ENCODE peak calls at places on chromosome 20, in seven cellular contexts. M is SK-N-SH, E is GM12892, W is K562, L is HepG2, C is GM12878, F is H1. B is an unnamed sample.

GRCh38 chr20:51422912-51423667 is 119.4 kb downstream of the NFATC2 start:
- DNase-seq in M (no peak), E (no peak), W (no peak), L (no peak), C (no peak), F (no peak), B (no peak)

GRCh38 chr20:47346172-47346571 is 10.3 kb downstream of the ZMYND8 start:
- DNase-seq in M (no peak), E (no peak), W (no peak), L (no peak), C (no peak), F (no peak), B (no peak)

GRCh38 chr20:46350986-46351267 is 42.6 kb upstream of the CDH22 start:
- DNase-seq in M (no peak), E (no peak), W (no peak), L (no peak), C (no peak), F (no peak), B (no peak)

GRCh38 chr20:40639956-40640355 is 49.1 kb downstream of the MAFB start:
- DNase-seq in M (no peak), E (no peak), W (no peak), L (no peak), C (no peak), F (peak; percentile 26), B (no peak)

GRCh38 chr20:35077872-35078271 is 14.7 kb downstream of the TRPC4AP start:
- DNase-seq in M (no peak), E (no peak), W (no peak), L (no peak), C (no peak), F (no peak), B (no peak)

GRCh38 chr20:52246366-52246765 is 54.8 kb upstream of the ZFP64 start:
- DNase-seq in M (no peak), E (no peak), W (no peak), L (no peak), C (no peak), F (no peak), B (no peak)

GRCh38 chr20:33896509-33896908 is 85.4 kb downstream of the CHMP4B start:
- DNase-seq in M (no peak), E (no peak), W (no peak), L (no peak), C (no peak), F (no peak), B (no peak)

GRCh38 chr20:309841-310644 is 12.7 kb downstream of the ZCCHC3 start:
- DNase-seq in M (peak; percentile 97), E (peak; percentile 95), W (peak; percentile 62), L (peak; percentile 96), C (no peak), F (peak; percentile 98), B (peak; percentile 92)

GRCh38 chr20:53381568-53382262 is 211.9 kb downstream of the ZNF217 start:
- DNase-seq in M (no peak), E (no peak), W (no peak), L (no peak), C (no peak), F (no peak), B (no peak)

GRCh38 chr20:53660078-53660909 is 66.7 kb upstream of the ZNF217 start:
- DNase-seq in M (no peak), E (no peak), W (no peak), L (no peak), C (no peak), F (peak; percentile 53), B (no peak)

GRCh38 chr20:47272893-47273590 is 83.5 kb downstream of the ZMYND8 start:
- DNase-seq in M (peak; percentile 73), E (no peak), W (peak; percentile 54), L (peak; percentile 78), C (peak; percentile 46), F (peak; percentile 57), B (no peak)

GRCh38 chr20:16175322-16175721 is 397.9 kb downstream of the KIF16B start:
- DNase-seq in M (no peak), E (no peak), W (no peak), L (no peak), C (peak; percentile 17), F (no peak), B (no peak)

GRCh38 chr20:46040902-46041535 is 12.0 kb downstream of the SLC12A5 start:
- DNase-seq in M (no peak), E (no peak), W (peak; percentile 79), L (peak; percentile 47), C (no peak), F (peak; percentile 93), B (no peak)

GRCh38 chr20:62583424-62583920 is 58.8 kb upstream of the SLCO4A1 start:
- DNase-seq in M (no peak), E (no peak), W (no peak), L (no peak), C (no peak), F (no peak), B (no peak)

GRCh38 chr20:24194133-24194532 is 205.6 kb upstream of the GGTLC1 start:
- DNase-seq in M (no peak), E (no peak), W (no peak), L (no peak), C (no peak), F (no peak), B (no peak)

GRCh38 chr20:53869466-53870258 is 200.7 kb downstream of the BCAS1 start:
- DNase-seq in M (peak; percentile 38), E (no peak), W (peak; percentile 54), L (peak; percentile 96), C (peak; percentile 91), F (no peak), B (no peak)

GRCh38 chr20:38505091-38505455 is 32.4 kb downstream of the RALGAPB start:
- DNase-seq in M (no peak), E (no peak), W (no peak), L (no peak), C (no peak), F (no peak), B (no peak)

GRCh38 chr20:32820000-32820697 is 395 bp downstream of the MAPRE1 start:
- DNase-seq in M (peak; percentile 93), E (peak; percentile 72), W (peak; percentile 89), L (peak; percentile 72), C (no peak), F (peak; percentile 93), B (peak; percentile 75)
- TF ChIP-seq POLR2AphosphoS5 in M (no peak), E (peak; percentile 68), W (no peak), L (peak; percentile 89), C (peak; percentile 84), F (peak; percentile 62), B (no peak)

GRCh38 chr20:4025125-4025524 is 9.8 kb upstream of the RNF24 start:
- DNase-seq in M (no peak), E (no peak), W (no peak), L (no peak), C (no peak), F (no peak), B (no peak)

GRCh38 chr20:4027590-4028265 is 12.4 kb upstream of the RNF24 start:
- DNase-seq in M (no peak), E (no peak), W (no peak), L (no peak), C (no peak), F (peak; percentile 35), B (no peak)

GRCh38 chr20:4022386-4023350 is 7.3 kb upstream of the RNF24 start:
- DNase-seq in M (no peak), E (no peak), W (no peak), L (no peak), C (no peak), F (no peak), B (no peak)

GRCh38 chr20:4025679-4026078 is 10.3 kb upstream of the RNF24 start:
- DNase-seq in M (no peak), E (no peak), W (no peak), L (no peak), C (no peak), F (no peak), B (no peak)

DNA sequence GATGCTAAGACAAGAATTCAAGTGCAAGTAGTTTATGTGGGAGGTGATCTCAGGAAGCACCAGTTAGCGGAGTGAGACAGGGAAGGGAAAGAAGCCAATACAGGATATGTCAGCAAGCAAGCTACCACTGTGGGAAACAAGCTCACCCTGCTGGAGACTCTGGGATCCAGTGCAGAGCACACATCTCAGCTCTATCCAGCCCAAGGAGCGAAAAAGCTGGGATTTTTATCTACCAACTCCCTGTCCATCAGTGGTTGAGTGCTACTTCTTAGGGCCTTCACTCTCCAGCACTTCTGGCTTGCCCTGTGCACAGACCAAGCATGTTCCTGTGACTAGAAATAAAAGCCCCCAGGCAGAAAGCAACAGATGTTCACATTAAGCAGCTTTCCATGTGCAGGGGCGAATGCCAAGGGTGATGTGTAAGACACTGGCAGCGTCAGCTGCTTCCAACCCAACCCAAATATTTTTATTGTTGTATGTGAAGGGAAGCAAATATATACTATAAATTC is 10.8 kb upstream of the RNF24 start:
- DNase-seq in M (peak; percentile 54), E (no peak), W (peak; percentile 22), L (peak; percentile 29), C (no peak), F (peak; percentile 46), B (no peak)
- TF ChIP-seq TAF1 in M (no peak), E (no peak), W (no peak), L (no peak), C (no peak), F (no peak), B (no peak)

DNA sequence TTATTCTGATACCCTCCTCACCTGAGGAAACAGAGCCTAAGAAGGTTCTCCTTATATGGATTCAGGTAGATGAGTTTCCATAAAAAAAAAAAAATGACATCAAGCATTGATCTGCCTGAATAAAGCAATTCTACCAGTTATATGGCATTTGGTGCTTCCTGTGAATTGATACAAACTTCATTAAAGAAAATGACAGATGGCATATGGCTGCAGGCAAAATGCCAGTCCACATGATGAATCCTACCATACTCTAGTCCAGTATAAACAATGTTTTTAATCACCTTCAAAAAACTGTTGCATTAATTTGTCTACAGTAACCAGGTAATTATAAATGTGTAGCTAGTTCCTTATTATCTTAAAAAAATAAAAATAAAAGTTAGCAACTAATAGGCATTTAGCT is 559.2 kb upstream of the FLRT3 start:
- DNase-seq in M (no peak), E (no peak), W (no peak), L (no peak), C (no peak), F (no peak), B (no peak)
- TF ChIP-seq POLR2AphosphoS5 in M (no peak), E (no peak), W (no peak), L (no peak), C (no peak), F (no peak), B (no peak)

DNA sequence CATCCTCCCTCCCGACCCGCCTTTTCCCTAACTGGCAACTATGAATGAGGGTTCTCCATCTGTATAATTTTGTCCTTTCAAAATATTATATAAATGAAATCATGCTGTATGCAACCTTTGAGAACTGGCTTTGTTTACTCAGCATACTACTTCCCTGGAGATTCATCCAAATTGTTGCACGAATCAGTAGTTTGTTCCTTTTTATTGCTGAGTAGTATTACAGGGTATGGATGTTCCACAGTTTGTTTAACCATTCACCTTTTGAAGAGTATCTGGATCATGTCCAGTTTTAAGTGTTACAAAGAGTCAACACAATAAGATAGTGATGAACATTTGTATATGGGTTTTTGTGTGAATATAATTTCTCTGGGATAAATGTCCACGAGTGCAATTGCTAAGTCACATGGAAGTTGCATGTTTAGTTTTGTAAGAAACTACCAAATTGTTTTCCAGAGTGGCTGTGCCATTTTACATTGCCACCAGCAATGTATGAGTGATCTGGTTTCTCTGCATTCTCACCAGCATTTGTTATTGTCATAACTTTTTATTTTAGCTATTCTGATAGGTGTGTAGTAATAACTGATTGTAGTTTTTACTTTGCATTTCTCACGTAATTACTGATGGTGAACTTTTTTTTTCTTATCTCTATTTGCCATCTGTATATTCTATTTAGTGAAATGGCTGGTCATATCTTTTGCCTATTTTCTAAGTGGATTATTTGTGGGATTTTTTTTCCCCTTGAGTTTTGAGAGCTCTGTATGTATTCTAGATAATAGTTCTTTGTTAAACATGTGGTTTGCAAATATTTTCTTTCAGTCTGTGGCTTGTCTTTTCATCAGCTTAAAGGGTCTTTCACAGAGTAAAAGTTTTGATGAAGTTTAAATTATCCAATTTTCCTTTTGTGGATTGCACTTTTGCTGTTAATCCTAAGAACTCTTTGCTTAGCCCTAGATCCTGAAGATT is 14.4 kb upstream of the RNF24 start:
- DNase-seq in M (no peak), E (no peak), W (no peak), L (no peak), C (no peak), F (no peak), B (no peak)
- TF ChIP-seq TAF1 in M (no peak), E (no peak), W (no peak), L (no peak), C (no peak), F (no peak), B (no peak)

B was measured in GM12891.